ENCODE peak calls at places on chromosomes 1 and 21, in eight cellular contexts. T is heart left ventricle; H is pancreas; G is fibroblast of pulmonary artery; F is CD4-positive, alpha-beta memory T cell; L is fibroblast of the aortic adventitia; P is dorsolateral prefrontal cortex; Z is stomach. U is an unnamed sample.

GRCh38 chr1:41735587-41736290 is 183.0 kb downstream of the HIVEP3 start:
- DNase-seq in G (no peak), F (no peak), Z (no peak), P (peak), L (peak), H (no peak), T (no peak), U (no peak)

GRCh38 chr1:65277605-65278343 is 31.6 kb upstream of the DNAJC6 start:
- DNase-seq in Z (no peak), H (no peak), T (no peak), F (no peak), G (no peak), P (no peak), L (no peak), U (no peak)

GRCh38 chr1:85200367-85200869 is 398 bp downstream of the SYDE2 start:
- DNase-seq in H (no peak), Z (peak), L (no peak), P (peak), G (peak), T (no peak), F (peak), U (no peak)

GRCh38 chr1:94755675-94756074 is 64.5 kb upstream of the SLC44A3 start:
- DNase-seq in F (no peak), T (peak), H (no peak), Z (no peak), G (peak), P (no peak), L (peak), U (peak)

GRCh38 chr1:111730282-111730681 is 8.9 kb downstream of the INKA2 start:
- DNase-seq in P (no peak), H (no peak), Z (no peak), T (no peak), L (no peak), G (no peak), F (no peak), U (no peak)

GRCh38 chr1:28656335-28656734 is 7.9 kb downstream of the RNU11 start:
- DNase-seq in G (no peak), P (no peak), L (no peak), F (no peak), H (no peak), T (no peak), Z (no peak), U (no peak)

GRCh38 chr1:7252411-7253117 is 467.3 kb downstream of the CAMTA1 start:
- DNase-seq in F (no peak), T (no peak), L (no peak), H (no peak), P (no peak), G (no peak), Z (no peak), U (no peak)

GRCh38 chr21:36381841-36382589 is 3.2 kb upstream of the CHAF1B start:
- DNase-seq in L (peak), H (no peak), T (no peak), G (no peak), F (no peak), Z (no peak), P (no peak), U (no peak)

GRCh38 chr1:154857441-154858215 is 12.5 kb downstream of the KCNN3 start:
- DNase-seq in F (no peak), T (no peak), P (no peak), G (no peak), H (no peak), Z (no peak), L (no peak), U (no peak)

GRCh38 chr1:182642461-182642860 is 38.3 kb upstream of the RGS16 start:
- DNase-seq in T (no peak), F (no peak), Z (no peak), G (no peak), P (no peak), H (no peak), L (no peak), U (no peak)

GRCh38 chr1:221276911-221277310 is 397.7 kb downstream of the HLX start:
- DNase-seq in Z (no peak), F (no peak), T (no peak), P (no peak), G (no peak), L (no peak), H (no peak), U (peak)

GRCh38 chr1:9822490-9822889 is 1.3 kb downstream of the CLSTN1 start:
- DNase-seq in L (no peak), G (no peak), P (no peak), H (no peak), T (no peak), Z (no peak), F (no peak), U (no peak)

GRCh38 chr1:16215882-16216753 is 3.7 kb upstream of the ARHGEF19 start:
- DNase-seq in Z (peak), G (peak), T (peak), P (peak), L (peak), F (peak), H (peak), U (peak)

GRCh38 chr1:208187499-208188041 is 56.6 kb downstream of the PLXNA2 start:
- DNase-seq in F (no peak), G (no peak), T (no peak), Z (no peak), H (no peak), L (no peak), P (no peak), U (no peak)

GRCh38 chr1:174744886-174745285 is 254.9 kb upstream of the CACYBP start:
- DNase-seq in T (no peak), H (no peak), F (no peak), Z (no peak), L (peak), P (no peak), G (no peak), U (peak)

GRCh38 chr1:6234502-6235295 is 1.1 kb downstream of the ICMT start:
- DNase-seq in T (no peak), P (peak), Z (no peak), H (no peak), L (peak), F (no peak), G (no peak), U (peak)

GRCh38 chr1:232084584-232085223 is 458.1 kb downstream of the DISC1 start:
- DNase-seq in G (peak), L (peak), F (no peak), T (no peak), Z (no peak), P (no peak), H (no peak), U (no peak)

GRCh38 chr1:3577711-3578432 is 33.4 kb downstream of the MEGF6 start:
- DNase-seq in Z (no peak), T (no peak), P (no peak), H (no peak), L (no peak), F (no peak), G (peak), U (no peak)

GRCh38 chr1:225603538-225604354 is 49.2 kb downstream of the ENAH start:
- DNase-seq in H (no peak), P (no peak), T (no peak), F (no peak), G (peak), Z (no peak), L (peak), U (peak)

GRCh38 chr21:27024316-27024715 is 57.4 kb upstream of the ADAMTS5 start:
- DNase-seq in T (no peak), F (no peak), H (no peak), L (peak), Z (no peak), P (no peak), G (peak), U (peak)

GRCh38 chr1:6260961-6261614 is at the start of gene GPR153:
- DNase-seq in T (peak), P (no peak), H (no peak), Z (peak), L (no peak), G (peak), F (no peak), U (peak)

GRCh38 chr1:88697503-88697902 is 13.4 kb downstream of the PKN2 start:
- DNase-seq in L (peak), Z (no peak), P (no peak), G (peak), T (no peak), F (no peak), H (no peak), U (peak)

GRCh38 chr1:190478193-190479007 is 736 bp upstream of the BRINP3 start:
- DNase-seq in T (no peak), H (no peak), G (peak), P (peak), Z (no peak), F (no peak), L (peak), U (no peak)
- H3K4me3 ChIP-seq in T (peak), H (peak), G (peak), P (peak), Z (peak), F (no peak), L (peak), U (no peak)

GRCh38 chr1:178271471-178271870 is 177.6 kb downstream of the RASAL2 start:
- DNase-seq in P (no peak), H (no peak), Z (no peak), F (no peak), G (no peak), L (peak), T (no peak), U (no peak)

GRCh38 chr1:178278135-178278534 is 184.2 kb downstream of the RASAL2 start:
- DNase-seq in H (no peak), Z (no peak), P (no peak), L (peak), F (no peak), T (no peak), G (peak), U (no peak)

GRCh38 chr1:178275553-178275952 is 181.6 kb downstream of the RASAL2 start:
- DNase-seq in Z (no peak), H (no peak), G (peak), P (no peak), T (no peak), L (peak), F (no peak), U (no peak)

GRCh38 chr1:178275083-178275482 is 181.2 kb downstream of the RASAL2 start:
- DNase-seq in T (no peak), G (no peak), Z (no peak), H (no peak), L (no peak), P (no peak), F (no peak), U (no peak)

GRCh38 chr1:178273707-178274410 is 180.0 kb downstream of the RASAL2 start:
- DNase-seq in F (no peak), P (no peak), H (no peak), Z (no peak), L (no peak), T (no peak), G (no peak), U (no peak)
- H3K4me3 ChIP-seq in F (no peak), P (no peak), H (no peak), Z (no peak), L (no peak), T (no peak), G (no peak), U (no peak)

DNA sequence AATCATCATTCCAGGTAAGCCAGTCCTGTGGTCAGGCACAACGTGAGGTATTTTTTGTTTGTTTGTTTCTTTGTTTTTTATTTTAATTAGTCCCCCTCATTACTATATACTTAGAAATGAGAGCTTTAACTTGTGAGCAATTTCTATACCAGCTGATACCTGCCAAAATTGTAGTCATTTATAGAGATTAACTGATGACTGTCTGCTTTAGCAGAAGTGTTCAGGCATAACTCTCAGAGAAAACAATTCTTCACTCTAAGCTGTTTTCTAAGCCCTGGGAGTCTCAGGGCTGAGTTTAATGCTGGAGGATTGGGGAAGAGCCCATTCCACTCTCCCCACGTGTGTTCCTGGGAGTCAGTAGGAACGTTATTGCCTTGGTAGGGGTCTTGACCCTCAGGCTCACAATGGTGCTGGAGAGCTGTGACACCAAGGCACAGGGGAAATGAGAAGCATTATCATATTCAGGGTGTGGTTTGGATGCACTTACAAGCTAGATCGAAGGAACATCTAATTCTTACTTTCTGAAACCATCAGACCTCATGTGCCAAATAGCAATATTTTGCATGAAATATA is 168.2 kb downstream of the CLIC6 start:
- DNase-seq in L (no peak), G (no peak), H (no peak), Z (no peak), T (no peak), P (no peak), F (no peak), U (no peak)
- H3K4me3 ChIP-seq in L (peak), G (peak), H (no peak), Z (peak), T (no peak), P (no peak), F (no peak), U (no peak)

GRCh38 chr1:941027-941587 is 17.4 kb downstream of the SAMD11 start:
- DNase-seq in H (no peak), T (no peak), Z (no peak), F (no peak), P (no peak), G (no peak), L (no peak), U (no peak)
- H3K4me3 ChIP-seq in H (peak), T (peak), Z (peak), F (peak), P (peak), G (peak), L (no peak), U (no peak)

GRCh38 chr1:11579506-11579905 is 74.7 kb downstream of the FBXO2 start:
- DNase-seq in L (no peak), T (no peak), Z (no peak), G (no peak), H (no peak), P (no peak), F (no peak), U (no peak)
- H3K4me3 ChIP-seq in L (no peak), T (no peak), Z (no peak), G (no peak), H (no peak), P (no peak), F (no peak), U (no peak)

GRCh38 chr1:21066365-21067012 is 110.2 kb downstream of the EIF4G3 start:
- DNase-seq in F (no peak), L (no peak), G (no peak), P (no peak), T (no peak), H (no peak), Z (no peak), U (no peak)

GRCh38 chr1:21064057-21064456 is 112.6 kb downstream of the EIF4G3 start:
- DNase-seq in T (no peak), F (no peak), Z (no peak), L (no peak), H (no peak), P (no peak), G (no peak), U (no peak)

GRCh38 chr1:21068937-21069336 is 107.8 kb downstream of the EIF4G3 start:
- DNase-seq in H (no peak), L (no peak), F (no peak), P (no peak), T (no peak), G (no peak), Z (no peak), U (no peak)

GRCh38 chr1:21067551-21068227 is 109.0 kb downstream of the EIF4G3 start:
- DNase-seq in L (no peak), H (no peak), P (no peak), G (no peak), F (no peak), Z (no peak), T (no peak), U (no peak)

GRCh38 chr1:21065851-21066250 is 110.8 kb downstream of the EIF4G3 start:
- DNase-seq in H (no peak), G (no peak), T (no peak), F (no peak), P (no peak), L (no peak), Z (no peak), U (no peak)
- H3K4me3 ChIP-seq in H (no peak), G (no peak), T (no peak), F (no peak), P (no peak), L (no peak), Z (no peak), U (no peak)

GRCh38 chr1:216740334-216740733 is 17.1 kb upstream of the ESRRG start:
- DNase-seq in P (no peak), H (no peak), F (no peak), Z (no peak), T (no peak), G (no peak), L (no peak), U (no peak)
- H3K4me3 ChIP-seq in P (no peak), H (no peak), F (no peak), Z (no peak), T (no peak), G (no peak), L (no peak), U (no peak)

GRCh38 chr1:32336963-32337675 is 1.1 kb upstream of the MARCKSL1 start:
- DNase-seq in H (no peak), T (peak), L (peak), F (peak), P (no peak), Z (peak), G (peak), U (peak)
- H3K4me3 ChIP-seq in H (no peak), T (no peak), L (no peak), F (no peak), P (peak), Z (peak), G (no peak), U (no peak)

DNA sequence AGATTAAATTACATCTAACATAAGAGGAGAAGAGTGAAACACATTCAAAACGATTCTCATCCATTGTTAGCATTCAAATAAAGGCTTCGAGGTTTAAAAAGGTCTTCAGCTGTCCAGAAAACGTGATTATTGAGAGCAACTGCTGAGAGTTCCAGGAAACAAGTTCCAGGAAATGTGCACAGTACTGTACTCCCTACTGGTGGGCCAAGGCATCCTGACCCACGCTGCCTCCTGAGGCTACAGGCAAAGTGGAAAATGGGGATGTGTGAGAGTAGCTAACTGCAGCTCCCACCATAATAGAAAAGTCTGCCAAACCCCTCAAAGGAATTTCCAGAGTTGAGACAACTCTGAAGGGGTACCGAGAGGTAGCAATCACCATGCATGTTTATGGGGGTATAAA is 2.0 kb downstream of the VAV3 start:
- DNase-seq in Z (no peak), F (no peak), G (no peak), P (no peak), H (no peak), T (no peak), L (no peak), U (no peak)
- H3K4me3 ChIP-seq in Z (peak), F (peak), G (no peak), P (peak), H (no peak), T (peak), L (no peak), U (no peak)

GRCh38 chr1:169727307-169727706 is 6.6 kb downstream of the SELE start:
- DNase-seq in Z (no peak), H (no peak), F (no peak), P (no peak), G (no peak), L (no peak), T (no peak), U (no peak)
- H3K4me3 ChIP-seq in Z (no peak), H (no peak), F (no peak), P (no peak), G (no peak), L (no peak), T (no peak), U (no peak)

U was measured in AG10803.